ENCODE peak calls at places on chromosomes 13 and 19, in eight cellular contexts. L is PC-3, I is H9, S is mesendoderm, J is neural progenitor cell, U is GM23248, W is IMR-90, Z is SK-N-SH. D is an unnamed sample.

GRCh38 chr13:66656050-66656449 is 574.1 kb downstream of the PCDH9 start:
- DNase-seq in L (no peak), I (no peak), S (no peak), J (peak; percentile 44), U (no peak), W (no peak), Z (no peak), D (peak; percentile 48)

GRCh38 chr19:50667759-50668231 is 18.6 kb downstream of the C19orf81 start:
- DNase-seq in L (no peak), I (no peak), S (no peak), J (no peak), U (no peak), W (no peak), Z (no peak), D (no peak)

GRCh38 chr13:39411501-39411900 is 191.5 kb downstream of the LHFPL6 start:
- DNase-seq in L (no peak), I (no peak), S (peak; percentile 54), J (no peak), U (peak; percentile 9), W (no peak), Z (no peak), D (no peak)

GRCh38 chr13:100128373-100128772 is 39.5 kb downstream of the PCCA start:
- DNase-seq in L (no peak), I (no peak), S (no peak), J (no peak), U (peak; percentile 17), W (peak; percentile 92), Z (no peak), D (no peak)

GRCh38 chr19:56866563-56866962 is 26.0 kb upstream of the PEG3 start:
- DNase-seq in L (no peak), I (no peak), S (peak; percentile 7), J (no peak), U (no peak), W (no peak), Z (peak; percentile 17), D (no peak)

GRCh38 chr13:53200498-53201453 is 172.2 kb downstream of the OLFM4 start:
- DNase-seq in L (no peak), I (peak; percentile 89), S (peak; percentile 86), J (peak; percentile 96), U (peak; percentile 63), W (peak; percentile 1), Z (peak; percentile 44), D (no peak)

GRCh38 chr13:28531195-28531955 is 36.4 kb upstream of the FLT1 start:
- DNase-seq in L (peak; percentile 8), I (no peak), S (peak; percentile 77), J (peak; percentile 79), U (peak; percentile 64), W (peak; percentile 30), Z (peak; percentile 48), D (no peak)

GRCh38 chr13:112066624-112067004 is 335 bp upstream of the SOX1 start:
- DNase-seq in L (no peak), I (peak; percentile 91), S (peak; percentile 84), J (peak; percentile 94), U (peak; percentile 34), W (no peak), Z (peak; percentile 49), D (no peak)

GRCh38 chr13:45167611-45168554 is 33.0 kb downstream of the KCTD4 start:
- DNase-seq in L (peak; percentile 95), I (no peak), S (peak; percentile 33), J (no peak), U (peak; percentile 24), W (no peak), Z (no peak), D (no peak)

GRCh38 chr13:27797228-27797624 is 4.9 kb downstream of the GSX1 start:
- DNase-seq in L (peak; percentile 32), I (peak; percentile 80), S (peak; percentile 88), J (peak; percentile 90), U (peak; percentile 49), W (peak; percentile 30), Z (no peak), D (no peak)

DNA sequence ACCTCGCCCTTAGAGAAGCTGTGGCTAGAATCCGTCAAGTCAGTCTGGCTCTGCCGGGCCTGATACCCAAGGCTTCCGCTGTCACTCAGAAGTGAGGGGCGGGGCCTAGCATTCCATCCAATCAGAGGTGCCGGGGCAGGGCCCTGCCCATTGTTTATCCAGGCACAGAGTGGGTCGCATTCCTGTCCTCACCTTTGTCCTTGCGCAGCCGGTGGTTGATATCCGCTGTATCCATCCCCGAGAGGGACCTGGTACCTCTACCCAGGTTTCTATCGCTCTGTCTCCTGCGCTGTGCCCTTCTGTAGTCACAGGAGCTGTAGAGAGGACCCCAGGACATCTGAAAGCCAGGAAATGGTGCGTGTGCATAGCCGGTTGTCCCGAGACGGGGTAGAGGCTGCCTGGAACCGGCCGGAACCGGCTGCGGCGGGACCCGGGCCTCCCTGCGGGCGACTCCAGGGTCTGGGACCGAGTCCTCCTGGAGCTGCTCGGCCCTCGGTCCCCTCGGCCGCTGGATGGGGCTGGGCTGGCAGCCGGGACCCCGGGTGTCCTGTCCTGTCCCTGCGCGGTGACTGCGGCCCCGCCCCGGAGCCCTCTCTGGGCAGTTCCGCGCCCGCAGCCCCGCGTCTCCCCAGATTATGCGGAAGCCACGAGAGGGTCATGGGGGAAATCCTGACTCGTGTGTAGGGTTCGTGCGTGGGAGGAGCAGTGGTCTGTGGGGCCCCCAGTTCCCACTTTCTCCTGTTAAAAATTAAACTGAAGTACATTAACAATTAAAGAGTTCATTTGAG is at the start of gene ZNF763:
- DNase-seq in L (peak; percentile 75), I (peak; percentile 97), S (peak; percentile 98), J (peak; percentile 98), U (peak; percentile 92), W (peak; percentile 75), Z (peak; percentile 92), D (peak; percentile 97)
- H3K4me2 ChIP-seq in L (peak within 1 kb of the TSS; percentile 75), I (peak within 1 kb of the TSS; percentile 65), S (peak within 1 kb of the TSS; percentile 58), J (peak within 1 kb of the TSS; percentile 77), U (peak within 1 kb of the TSS; percentile 85), W (peak within 1 kb of the TSS; percentile 81), Z (peak within 1 kb of the TSS; percentile 74), D (peak within 1 kb of the TSS; percentile 85)

DNA sequence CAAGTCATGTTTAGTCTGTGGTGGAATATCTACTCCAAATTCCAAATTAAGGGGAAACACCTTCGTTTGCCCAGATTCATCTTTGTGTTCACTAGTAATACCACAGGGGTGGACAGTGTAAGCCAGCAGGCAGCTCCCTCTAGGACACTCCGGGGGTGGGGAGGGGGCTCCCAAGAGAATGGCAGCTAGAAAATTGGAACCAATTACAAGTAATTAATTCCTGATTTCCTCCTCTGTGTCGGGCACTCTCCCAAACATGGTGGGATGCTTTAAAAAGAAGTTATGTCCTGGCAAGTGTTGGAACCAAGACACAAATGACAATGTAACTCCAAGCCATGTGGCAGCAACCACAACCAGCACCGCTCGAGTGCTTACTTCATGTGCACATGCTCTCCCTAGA is 5.9 kb downstream of the COL4A1 start:
- DNase-seq in L (no peak), I (no peak), S (no peak), J (no peak), U (no peak), W (no peak), Z (no peak), D (no peak)
- H3K27ac ChIP-seq in L (no peak overlapping the region), I (no peak overlapping the region), S (no peak overlapping the region), J (no peak overlapping the region), U (peak overlapping the region; percentile 57), W (peak overlapping the region; percentile 72), Z (no peak overlapping the region), D (no peak overlapping the region)

GRCh38 chr19:33785795-33786194 is 10.9 kb upstream of the KCTD15 start:
- DNase-seq in L (peak; percentile 70), I (no peak), S (no peak), J (no peak), U (peak; percentile 60), W (peak; percentile 70), Z (no peak), D (no peak)

GRCh38 chr19:33794578-33795369 is 1.9 kb upstream of the KCTD15 start:
- DNase-seq in L (no peak), I (peak; percentile 60), S (peak; percentile 52), J (peak; percentile 59), U (peak; percentile 9), W (no peak), Z (peak; percentile 73), D (no peak)

GRCh38 chr19:33788676-33789075 is 8.0 kb upstream of the KCTD15 start:
- DNase-seq in L (no peak), I (no peak), S (no peak), J (no peak), U (no peak), W (no peak), Z (no peak), D (no peak)

GRCh38 chr19:33784432-33784831 is 12.2 kb upstream of the KCTD15 start:
- DNase-seq in L (peak; percentile 33), I (no peak), S (no peak), J (no peak), U (peak; percentile 16), W (peak; percentile 48), Z (no peak), D (no peak)

GRCh38 chr19:33789344-33789743 is 7.3 kb upstream of the KCTD15 start:
- DNase-seq in L (no peak), I (no peak), S (no peak), J (no peak), U (no peak), W (no peak), Z (no peak), D (no peak)
- H3K9ac ChIP-seq in L (no peak overlapping the region), I (no peak overlapping the region), S (no peak overlapping the region), J (no peak overlapping the region), U (no peak overlapping the region), W (no peak overlapping the region), Z (no peak overlapping the region), D (no peak overlapping the region)

GRCh38 chr19:43755256-43755801 is 567 bp upstream of the SMG9 start:
- DNase-seq in L (peak; percentile 69), I (peak; percentile 57), S (peak; percentile 67), J (peak; percentile 77), U (peak; percentile 67), W (peak; percentile 61), Z (peak; percentile 87), D (peak; percentile 94)
- H3K4me2 ChIP-seq in L (peak overlapping the region; percentile 94), I (peak overlapping the region; percentile 87), S (peak overlapping the region; percentile 98), J (peak overlapping the region; percentile 80), U (peak overlapping the region; percentile 99), W (peak overlapping the region; percentile 72), Z (peak overlapping the region; percentile 98), D (peak overlapping the region; percentile 96)

D was measured in Karpas-422.